ENCODE peak calls at places on chromosomes 3 and 15, in five cellular contexts. D is HepG2, P is GM23338, B is breast epithelium, R is HCT116. F is an unnamed sample.

GRCh38 chr3:32951410-32951811 is at the start of gene CCR4:
- DNase-seq in D (no peak), P (no peak), B (no peak), R (no peak), F (no peak)

GRCh38 chr3:56787784-56788256 is 13.9 kb downstream of the ARHGEF3 start:
- DNase-seq in D (no peak), P (no peak), B (no peak), R (no peak), F (no peak)

GRCh38 chr3:53318522-53318921 is 28.8 kb downstream of the DCP1A start:
- DNase-seq in D (no peak), P (no peak), B (no peak), R (no peak), F (no peak)

GRCh38 chr3:113698891-113699465 is 2.5 kb upstream of the USF3 start:
- DNase-seq in D (no peak), P (peak), B (no peak), R (no peak), F (no peak)

GRCh38 chr3:151283907-151284461 is 5.6 kb upstream of the P2RY14 start:
- DNase-seq in D (peak), P (no peak), B (no peak), R (no peak), F (no peak)

GRCh38 chr3:136958931-136959330 is 1.1 kb downstream of the IL20RB start:
- DNase-seq in D (no peak), P (no peak), B (no peak), R (no peak), F (no peak)

GRCh38 chr3:71389911-71390573 is 193.5 kb downstream of the FOXP1 start:
- DNase-seq in D (peak), P (peak), B (no peak), R (no peak), F (no peak)

GRCh38 chr3:134364936-134365765 is 9.1 kb downstream of the AMOTL2 start:
- DNase-seq in D (no peak), P (no peak), B (peak), R (no peak), F (peak)

GRCh38 chr3:136070953-136071949 is 105.7 kb downstream of the PPP2R3A start:
- DNase-seq in D (no peak), P (peak), B (peak), R (no peak), F (no peak)

GRCh38 chr15:86595741-86596140 is 516.1 kb downstream of the AGBL1 start:
- DNase-seq in D (no peak), P (no peak), B (no peak), R (no peak), F (no peak)

GRCh38 chr3:159856496-159857098 is 132.0 kb upstream of the IL12A start:
- DNase-seq in D (no peak), P (no peak), B (no peak), R (no peak), F (no peak)

GRCh38 chr3:35932995-35933394 is 293.7 kb downstream of the ARPP21 start:
- DNase-seq in D (peak), P (no peak), B (no peak), R (peak), F (no peak)

GRCh38 chr3:194328080-194328571 is 23.0 kb downstream of the CPN2 start:
- DNase-seq in D (no peak), P (no peak), B (no peak), R (no peak), F (no peak)

GRCh38 chr3:61591300-61591699 is 29.9 kb downstream of the PTPRG start:
- DNase-seq in D (no peak), P (no peak), B (no peak), R (no peak), F (no peak)

GRCh38 chr3:51946796-51947195 is 4.6 kb downstream of the PARP3 start:
- DNase-seq in D (no peak), P (no peak), B (no peak), R (no peak), F (no peak)

GRCh38 chr3:101351834-101352233 is 31.5 kb upstream of the IMPG2 start:
- DNase-seq in D (no peak), P (no peak), B (no peak), R (no peak), F (no peak)

GRCh38 chr3:110491413-110491812 is 580.2 kb upstream of the NECTIN3 start:
- DNase-seq in D (no peak), P (peak), B (no peak), R (no peak), F (no peak)

GRCh38 chr3:186985713-186986364 is 55.5 kb downstream of the ST6GAL1 start:
- DNase-seq in D (no peak), P (no peak), B (no peak), R (no peak), F (no peak)

GRCh38 chr3:102053375-102053989 is 204.2 kb downstream of the NFKBIZ start:
- DNase-seq in D (no peak), P (no peak), B (no peak), R (no peak), F (no peak)

GRCh38 chr15:89749951-89750559 is 994 bp downstream of the MESP1 start:
- DNase-seq in D (no peak), P (no peak), B (no peak), R (no peak), F (no peak)

GRCh38 chr15:71044006-71044405 is 71.3 kb upstream of the THSD4 start:
- DNase-seq in D (no peak), P (no peak), B (no peak), R (no peak), F (no peak)

GRCh38 chr3:195147649-195148121 is 123.3 kb downstream of the XXYLT1 start:
- DNase-seq in D (no peak), P (no peak), B (no peak), R (no peak), F (no peak)

GRCh38 chr3:9548991-9549390 is 4.6 kb downstream of the LHFPL4 start:
- DNase-seq in D (no peak), P (no peak), B (no peak), R (no peak), F (no peak)

GRCh38 chr3:12194209-12194608 is 35.5 kb upstream of the TIMP4 start:
- DNase-seq in D (no peak), P (no peak), B (no peak), R (peak), F (no peak)

GRCh38 chr3:61612211-61612995 is 51.0 kb downstream of the PTPRG start:
- DNase-seq in D (no peak), P (peak), B (no peak), R (no peak), F (no peak)

GRCh38 chr3:12388185-12388584 is 96.1 kb upstream of the TSEN2 start:
- DNase-seq in D (no peak), P (no peak), B (no peak), R (no peak), F (no peak)

GRCh38 chr3:37301980-37302379 is 127.6 kb upstream of the LRRFIP2 start:
- DNase-seq in D (no peak), P (peak), B (no peak), R (no peak), F (no peak)

GRCh38 chr15:45943255-45943654 is 308.4 kb downstream of the SQOR start:
- DNase-seq in D (peak), P (no peak), B (no peak), R (no peak), F (no peak)

GRCh38 chr3:52202384-52203077 is 4.6 kb downstream of the ALAS1 start:
- DNase-seq in D (no peak), P (no peak), B (no peak), R (no peak), F (no peak)

GRCh38 chr15:26867199-26868007 is 541 bp downstream of the GABRA5 start:
- DNase-seq in D (no peak), P (peak), B (no peak), R (no peak), F (no peak)

GRCh38 chr15:32743411-32744145 is 25.8 kb downstream of the GREM1 start:
- DNase-seq in D (no peak), P (no peak), B (no peak), R (no peak), F (no peak)

GRCh38 chr3:359672-360071 is 163.1 kb downstream of the CHL1 start:
- DNase-seq in D (no peak), P (no peak), B (no peak), R (no peak), F (no peak)

GRCh38 chr3:152355744-152356665 is 87.3 kb downstream of the MBNL1 start:
- DNase-seq in D (no peak), P (no peak), B (no peak), R (no peak), F (no peak)

GRCh38 chr15:60718661-60719069 is 239.7 kb upstream of the ICE2 start:
- DNase-seq in D (peak), P (no peak), B (no peak), R (no peak), F (no peak)

GRCh38 chr15:66946578-66947164 is 118.7 kb upstream of the SMAD3 start:
- DNase-seq in D (peak), P (peak), B (peak), R (peak), F (peak)

GRCh38 chr3:143134446-143134845 is 14.9 kb downstream of the CHST2 start:
- DNase-seq in D (no peak), P (no peak), B (no peak), R (no peak), F (no peak)

GRCh38 chr3:76683256-76683655 is 356.6 kb upstream of the ROBO2 start:
- DNase-seq in D (no peak), P (no peak), B (no peak), R (no peak), F (no peak)

GRCh38 chr3:13040381-13041074 is 32.7 kb downstream of the IQSEC1 start:
- DNase-seq in D (no peak), P (no peak), B (no peak), R (no peak), F (no peak)

GRCh38 chr15:52180196-52180835 is 10.9 kb downstream of the GNB5 start:
- DNase-seq in D (no peak), P (no peak), B (no peak), R (no peak), F (no peak)

DNA sequence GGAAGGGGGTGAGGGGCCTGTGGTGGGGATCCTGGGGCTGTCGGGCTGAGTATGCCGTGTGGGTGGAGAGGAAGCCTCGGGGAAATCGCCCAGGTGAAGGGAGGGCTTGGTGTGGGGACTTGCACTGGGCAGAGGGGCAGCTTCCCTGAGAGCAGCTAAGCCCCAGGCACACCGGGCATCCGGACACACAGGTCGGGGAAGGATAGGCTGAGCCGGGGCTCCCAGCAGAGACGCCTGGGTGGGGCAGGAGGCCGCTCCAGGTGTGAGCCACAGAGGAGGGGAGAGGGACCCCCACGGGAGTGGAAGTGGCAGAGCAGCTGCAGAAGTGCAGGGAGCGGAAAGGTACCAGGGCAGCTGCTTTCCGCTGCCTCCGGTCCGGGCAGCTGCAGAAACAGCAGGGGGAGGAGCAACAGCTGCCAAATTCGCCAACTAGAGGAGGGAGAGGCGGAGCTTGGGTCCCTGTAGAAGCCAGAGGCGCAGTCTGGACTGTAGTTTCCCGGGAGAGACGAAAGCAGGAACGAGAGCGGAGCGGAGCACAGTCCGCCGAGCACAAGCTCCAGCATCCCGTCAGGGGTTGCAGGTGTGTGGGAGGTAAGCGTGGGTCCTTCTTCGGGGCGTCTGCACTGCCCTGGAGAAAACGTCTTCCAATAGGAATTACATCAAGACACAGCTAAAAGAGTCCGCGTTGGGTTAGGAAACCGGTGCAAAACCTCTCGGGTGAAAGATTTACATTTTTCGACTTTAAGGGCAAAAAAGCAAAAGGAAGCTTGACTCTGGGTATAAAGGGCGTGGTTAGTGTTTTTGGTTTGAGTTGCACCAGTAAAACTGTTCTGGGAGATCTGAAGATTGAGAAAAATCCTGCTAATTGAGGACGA is at the start of gene SERPINI1:
- DNase-seq in D (peak), P (peak), B (peak), R (peak), F (peak)
- TF ChIP-seq CTCF in D (no peak), P (no peak), B (no peak), R (no peak), F (no peak)

DNA sequence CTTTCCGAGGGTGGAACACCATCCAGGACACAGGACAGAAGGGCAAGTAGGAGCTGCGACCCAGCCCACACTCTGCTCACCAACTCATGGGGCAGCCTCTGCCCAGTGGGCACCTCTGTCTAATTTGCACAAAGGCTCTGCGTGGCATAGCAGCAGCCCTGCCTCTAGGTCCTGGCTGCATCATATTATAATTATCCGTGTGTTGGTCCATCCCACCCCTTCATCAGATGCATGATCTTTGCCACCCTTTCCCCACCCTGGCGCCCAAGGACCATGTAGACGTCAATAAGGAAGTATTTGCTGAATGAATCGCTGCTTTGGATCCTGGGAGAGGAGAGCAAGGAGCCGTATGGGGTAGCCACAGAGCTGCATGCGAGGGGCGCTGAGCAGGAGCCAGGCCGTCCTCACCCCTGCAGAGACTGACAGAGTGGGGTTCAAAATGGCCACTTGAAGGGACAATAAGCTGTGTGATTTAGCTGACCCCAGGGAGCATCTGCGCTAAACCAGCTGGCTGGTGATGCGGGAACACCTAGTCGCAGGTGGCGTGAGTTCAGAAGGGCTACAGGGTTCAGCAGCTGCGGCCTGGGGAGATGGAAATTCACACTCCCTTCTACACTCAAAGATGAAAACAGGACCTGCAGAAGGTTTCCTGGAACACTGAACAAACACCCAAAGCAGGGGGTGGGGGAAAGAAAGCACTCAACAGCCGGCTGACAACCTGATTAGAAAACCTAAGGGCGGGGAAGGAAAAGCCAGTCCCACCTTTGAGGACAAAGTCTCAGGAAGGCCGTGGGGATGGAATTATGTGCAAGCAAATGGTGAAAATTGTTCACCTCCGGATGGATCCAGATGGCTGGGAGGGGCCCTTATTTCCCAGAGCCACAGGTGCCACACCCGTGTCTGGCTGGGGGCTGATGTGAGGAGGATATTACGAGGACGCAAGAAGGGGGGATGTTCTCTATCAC is 6.4 kb downstream of the MGLL start:
- DNase-seq in D (no peak), P (no peak), B (no peak), R (no peak), F (no peak)
- TF ChIP-seq POLR2AphosphoS5 in D (no peak), P (no peak), B (no peak), R (no peak), F (no peak)

DNA sequence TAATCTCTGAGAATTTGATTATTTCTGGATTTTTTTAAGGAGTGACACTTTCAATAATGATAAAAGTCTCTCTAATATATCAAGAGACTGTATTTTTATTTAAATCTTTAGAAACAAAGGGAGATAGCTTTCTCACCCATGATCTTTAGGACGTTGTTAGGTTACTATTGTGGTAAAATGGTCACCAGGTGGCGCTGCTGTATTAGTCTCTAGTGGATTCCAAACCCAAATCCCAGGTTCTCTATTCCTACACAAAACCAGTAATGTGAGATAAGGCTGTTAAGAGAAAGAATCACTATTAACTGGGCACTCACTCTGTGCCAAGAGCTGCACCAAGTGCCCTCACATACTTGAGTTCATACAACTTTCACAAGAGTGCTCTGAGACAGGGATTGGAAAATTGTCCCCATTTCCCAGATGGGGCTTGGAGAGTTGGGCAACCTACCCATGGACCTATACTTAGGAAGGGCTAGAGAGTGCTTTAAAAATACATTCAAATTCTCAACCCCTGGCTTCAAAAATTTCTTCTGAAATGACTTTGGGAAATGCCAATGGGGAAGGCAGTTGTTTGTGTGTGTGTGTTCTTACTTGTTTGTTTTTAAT is 593.4 kb upstream of the TGFBR2 start:
- DNase-seq in D (peak), P (peak), B (peak), R (peak), F (peak)
- TF ChIP-seq CTCF in D (peak), P (peak), B (peak), R (peak), F (no peak)

GRCh38 chr3:132987396-132987795 is 50.8 kb upstream of the TMEM108 start:
- DNase-seq in D (no peak), P (no peak), B (no peak), R (no peak), F (no peak)
- TF ChIP-seq POLR2AphosphoS5 in D (no peak), P (no peak), B (no peak), R (no peak), F (no peak)

GRCh38 chr3:25861566-25861965 is 71.7 kb downstream of the OXSM start:
- DNase-seq in D (no peak), P (no peak), B (no peak), R (no peak), F (no peak)

GRCh38 chr3:25863011-25863415 is 73.1 kb downstream of the OXSM start:
- DNase-seq in D (no peak), P (no peak), B (no peak), R (no peak), F (no peak)

DNA sequence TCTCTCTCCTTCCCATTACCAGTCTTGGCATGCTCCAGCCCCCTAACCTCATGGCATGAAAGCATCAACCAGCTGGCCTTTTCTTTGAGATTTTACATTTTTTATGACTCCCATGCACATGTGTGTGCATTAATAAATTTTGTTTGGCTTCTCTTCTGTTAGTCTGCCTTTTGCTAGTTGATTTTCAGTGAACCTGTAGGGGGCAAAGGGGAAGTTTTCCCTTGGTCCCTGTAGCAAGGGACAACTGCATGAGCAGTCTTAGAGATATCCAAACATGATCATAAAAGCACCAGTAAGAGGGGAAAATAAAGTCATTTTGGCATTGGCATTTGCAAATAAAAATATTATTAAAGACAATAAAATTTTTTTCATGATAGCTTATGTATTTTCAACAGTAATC is 73.7 kb downstream of the OXSM start:
- DNase-seq in D (no peak), P (peak), B (no peak), R (no peak), F (no peak)
- TF ChIP-seq CTCF in D (no peak), P (peak), B (no peak), R (no peak), F (no peak)

DNA sequence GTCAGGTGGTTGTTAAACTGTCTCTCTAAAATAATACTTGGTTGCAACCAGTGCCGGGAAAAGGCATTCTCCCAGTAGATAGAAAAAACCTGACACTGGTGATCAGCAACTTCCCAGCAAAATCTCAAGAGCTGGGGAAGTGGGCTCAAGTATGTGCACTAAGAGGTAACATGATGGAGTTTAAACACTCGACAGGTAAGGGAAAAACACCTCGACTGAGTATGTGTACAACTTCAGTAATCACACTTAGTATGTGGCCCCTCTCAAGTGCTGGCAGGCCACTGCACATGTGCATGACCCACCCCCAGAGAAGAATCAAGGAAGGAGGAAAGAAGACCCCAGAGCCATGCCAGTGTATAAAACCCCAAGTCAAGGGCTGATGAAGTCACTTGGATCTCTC is 27.4 kb downstream of the SPESP1 start:
- DNase-seq in D (no peak), P (no peak), B (no peak), R (no peak), F (no peak)
- TF ChIP-seq POLR2AphosphoS5 in D (no peak), P (no peak), B (no peak), R (no peak), F (no peak)

GRCh38 chr3:39707314-39707909 is 102.0 kb upstream of the MYRIP start:
- DNase-seq in D (peak), P (peak), B (no peak), R (peak), F (no peak)
- TF ChIP-seq CTCF in D (peak), P (peak), B (no peak), R (peak), F (no peak)

GRCh38 chr15:80991446-80991845 is 1.8 kb upstream of the MESD start:
- DNase-seq in D (no peak), P (no peak), B (no peak), R (no peak), F (peak)
- TF ChIP-seq POLR2AphosphoS5 in D (no peak), P (no peak), B (peak), R (no peak), F (peak)